ENCODE peak calls at places on chromosomes 2 and 18, in eight cellular contexts. E is IMR-90, P is endodermal cell, Z is neural crest cell, T is tibial artery, Q is RWPE2, L is mammary epithelial cell, S is endothelial cell. X is an unnamed sample.

GRCh38 chr2:100702444-100703134 is 117.3 kb upstream of the NPAS2 start:
- DNase-seq in E (no peak), P (peak), Z (no peak), T (no peak), Q (no peak), L (no peak), S (no peak), X (no peak)

GRCh38 chr2:128442891-128443302 is 124.2 kb upstream of the HS6ST1 start:
- DNase-seq in E (no peak), P (peak), Z (no peak), T (peak), Q (peak), L (no peak), S (peak), X (no peak)

GRCh38 chr2:119475225-119475856 is 43.7 kb downstream of the TMEM37 start:
- DNase-seq in E (no peak), P (peak), Z (no peak), T (no peak), Q (peak), L (no peak), S (no peak), X (no peak)

GRCh38 chr2:8418721-8419120 is 263.1 kb upstream of the ID2 start:
- DNase-seq in E (peak), P (no peak), Z (no peak), T (no peak), Q (no peak), L (no peak), S (no peak), X (no peak)

GRCh38 chr2:78721302-78722033 is 304.0 kb upstream of the REG3G start:
- DNase-seq in E (no peak), P (no peak), Z (no peak), T (no peak), Q (no peak), L (no peak), S (no peak), X (no peak)

GRCh38 chr2:180443896-180444295 is 436.8 kb upstream of the CWC22 start:
- DNase-seq in E (no peak), P (no peak), Z (no peak), T (no peak), Q (no peak), L (peak), S (no peak), X (no peak)

GRCh38 chr18:48754993-48755473 is 195.7 kb downstream of the SMAD7 start:
- DNase-seq in E (no peak), P (no peak), Z (no peak), T (no peak), Q (no peak), L (no peak), S (no peak), X (no peak)

GRCh38 chr2:230842473-230842872 is 22.3 kb upstream of the ITM2C start:
- DNase-seq in E (no peak), P (no peak), Z (no peak), T (no peak), Q (no peak), L (peak), S (no peak), X (no peak)

GRCh38 chr18:48828713-48829442 is 121.9 kb downstream of the SMAD7 start:
- DNase-seq in E (no peak), P (peak), Z (no peak), T (peak), Q (no peak), L (no peak), S (no peak), X (peak)

GRCh38 chr2:94993176-94994062 is 32.1 kb upstream of the MAL start:
- DNase-seq in E (no peak), P (no peak), Z (no peak), T (no peak), Q (no peak), L (no peak), S (no peak), X (peak)

GRCh38 chr18:36094431-36094830 is 27.1 kb upstream of the RPRD1A start:
- DNase-seq in E (no peak), P (no peak), Z (no peak), T (no peak), Q (no peak), L (no peak), S (no peak), X (no peak)

GRCh38 chr2:30969006-30969405 is 161.8 kb upstream of the CAPN13 start:
- DNase-seq in E (no peak), P (no peak), Z (no peak), T (no peak), Q (no peak), L (no peak), S (no peak), X (no peak)

GRCh38 chr18:13141209-13141608 is 77.4 kb upstream of the LDLRAD4 start:
- DNase-seq in E (no peak), P (no peak), Z (no peak), T (no peak), Q (no peak), L (no peak), S (no peak), X (no peak)

GRCh38 chr2:132550285-132550684 is 119.7 kb downstream of the LYPD1 start:
- DNase-seq in E (no peak), P (peak), Z (no peak), T (no peak), Q (no peak), L (no peak), S (no peak), X (no peak)

GRCh38 chr2:102735431-102736130 is 26.2 kb upstream of the TMEM182 start:
- DNase-seq in E (peak), P (peak), Z (no peak), T (no peak), Q (no peak), L (no peak), S (peak), X (peak)

GRCh38 chr18:3649559-3650426 is 199.8 kb downstream of the TGIF1 start:
- DNase-seq in E (peak), P (peak), Z (no peak), T (peak), Q (peak), L (peak), S (no peak), X (no peak)

GRCh38 chr2:197273485-197273884 is 37.1 kb downstream of the ANKRD44 start:
- DNase-seq in E (no peak), P (no peak), Z (no peak), T (no peak), Q (no peak), L (no peak), S (no peak), X (peak)

GRCh38 chr2:222594679-222595078 is 61.2 kb downstream of the FARSB start:
- DNase-seq in E (peak), P (no peak), Z (no peak), T (no peak), Q (no peak), L (peak), S (no peak), X (no peak)

GRCh38 chr18:2400701-2401191 is 170.6 kb downstream of the METTL4 start:
- DNase-seq in E (no peak), P (no peak), Z (no peak), T (no peak), Q (no peak), L (no peak), S (no peak), X (no peak)

GRCh38 chr2:234544659-234545611 is 48.1 kb upstream of the ARL4C start:
- DNase-seq in E (peak), P (peak), Z (peak), T (peak), Q (no peak), L (peak), S (peak), X (peak)

GRCh38 chr18:5294618-5295230 is 802 bp downstream of the ZBTB14 start:
- DNase-seq in E (peak), P (peak), Z (peak), T (peak), Q (no peak), L (peak), S (no peak), X (peak)

GRCh38 chr18:49866680-49867079 is 53.3 kb upstream of the ACAA2 start:
- DNase-seq in E (no peak), P (no peak), Z (no peak), T (no peak), Q (no peak), L (no peak), S (no peak), X (no peak)

GRCh38 chr2:96324716-96325037 is 440 bp upstream of the ITPRIPL1 start:
- DNase-seq in E (no peak), P (no peak), Z (no peak), T (no peak), Q (no peak), L (no peak), S (no peak), X (no peak)

GRCh38 chr2:235026649-235027557 is 75.1 kb downstream of the SH3BP4 start:
- DNase-seq in E (peak), P (peak), Z (no peak), T (no peak), Q (peak), L (peak), S (no peak), X (no peak)

GRCh38 chr2:197073701-197074433 is 147.4 kb upstream of the PGAP1 start:
- DNase-seq in E (no peak), P (no peak), Z (no peak), T (peak), Q (no peak), L (no peak), S (no peak), X (no peak)

GRCh38 chr2:169225906-169226305 is 136.4 kb downstream of the LRP2 start:
- DNase-seq in E (no peak), P (no peak), Z (no peak), T (no peak), Q (no peak), L (peak), S (no peak), X (no peak)

GRCh38 chr2:201358684-201359083 is 1.5 kb upstream of the FLACC1 start:
- DNase-seq in E (peak), P (no peak), Z (no peak), T (no peak), Q (no peak), L (peak), S (no peak), X (no peak)

GRCh38 chr18:72444756-72445155 is 99.4 kb downstream of the CBLN2 start:
- DNase-seq in E (no peak), P (peak), Z (no peak), T (no peak), Q (no peak), L (no peak), S (no peak), X (no peak)

GRCh38 chr2:170500770-170501169 is 214.4 kb upstream of the SP5 start:
- DNase-seq in E (peak), P (no peak), Z (no peak), T (no peak), Q (no peak), L (no peak), S (no peak), X (no peak)

DNA sequence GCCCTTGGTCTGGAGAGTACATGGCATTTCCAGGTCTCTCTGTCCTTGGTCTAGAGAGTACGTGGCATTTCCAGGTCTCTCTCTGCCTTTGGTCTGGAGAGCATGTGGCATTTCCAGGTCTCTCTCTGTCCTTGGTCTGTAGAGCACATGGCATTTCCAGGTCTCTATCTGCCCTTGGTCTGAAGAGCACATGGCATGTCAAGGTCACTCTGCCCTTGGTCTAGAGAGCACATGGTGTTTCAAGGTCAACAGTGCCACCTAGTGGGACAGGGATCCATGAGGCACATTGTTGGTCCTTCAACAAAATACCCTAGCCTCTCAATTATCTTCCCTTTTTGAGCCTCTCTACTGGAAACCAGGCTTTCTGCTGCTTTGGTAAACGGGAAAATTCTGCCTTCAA is 250.2 kb downstream of the OTX1 start:
- DNase-seq in E (no peak), P (peak), Z (no peak), T (no peak), Q (no peak), L (no peak), S (no peak), X (no peak)
- TF ChIP-seq CTCF in E (no peak), P (peak), Z (no peak), T (no peak), Q (no peak), L (no peak), S (no peak), X (no peak)

DNA sequence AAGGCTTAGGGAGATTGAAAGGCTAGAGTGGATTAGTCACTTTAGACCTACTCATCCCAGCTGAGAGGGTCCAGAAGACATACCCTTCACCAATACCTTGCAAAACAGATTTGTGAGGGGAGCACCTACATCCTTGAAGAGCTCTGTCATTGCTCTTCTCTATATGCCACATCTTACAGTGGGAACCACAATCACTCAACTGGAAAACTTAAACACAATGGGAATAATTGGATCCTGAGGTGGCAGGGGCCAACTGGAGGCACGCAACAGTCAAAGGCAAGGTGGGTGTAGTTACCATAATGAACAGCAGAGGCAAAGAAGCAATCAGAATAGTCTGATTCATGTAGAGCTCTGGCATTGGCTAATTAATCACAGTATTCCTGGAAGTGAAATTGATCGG is 35.4 kb downstream of the PDE1A start:
- DNase-seq in E (no peak), P (no peak), Z (no peak), T (no peak), Q (no peak), L (no peak), S (no peak), X (no peak)
- TF ChIP-seq CTCF in E (no peak), P (no peak), Z (no peak), T (no peak), Q (no peak), L (no peak), S (no peak), X (no peak)

DNA sequence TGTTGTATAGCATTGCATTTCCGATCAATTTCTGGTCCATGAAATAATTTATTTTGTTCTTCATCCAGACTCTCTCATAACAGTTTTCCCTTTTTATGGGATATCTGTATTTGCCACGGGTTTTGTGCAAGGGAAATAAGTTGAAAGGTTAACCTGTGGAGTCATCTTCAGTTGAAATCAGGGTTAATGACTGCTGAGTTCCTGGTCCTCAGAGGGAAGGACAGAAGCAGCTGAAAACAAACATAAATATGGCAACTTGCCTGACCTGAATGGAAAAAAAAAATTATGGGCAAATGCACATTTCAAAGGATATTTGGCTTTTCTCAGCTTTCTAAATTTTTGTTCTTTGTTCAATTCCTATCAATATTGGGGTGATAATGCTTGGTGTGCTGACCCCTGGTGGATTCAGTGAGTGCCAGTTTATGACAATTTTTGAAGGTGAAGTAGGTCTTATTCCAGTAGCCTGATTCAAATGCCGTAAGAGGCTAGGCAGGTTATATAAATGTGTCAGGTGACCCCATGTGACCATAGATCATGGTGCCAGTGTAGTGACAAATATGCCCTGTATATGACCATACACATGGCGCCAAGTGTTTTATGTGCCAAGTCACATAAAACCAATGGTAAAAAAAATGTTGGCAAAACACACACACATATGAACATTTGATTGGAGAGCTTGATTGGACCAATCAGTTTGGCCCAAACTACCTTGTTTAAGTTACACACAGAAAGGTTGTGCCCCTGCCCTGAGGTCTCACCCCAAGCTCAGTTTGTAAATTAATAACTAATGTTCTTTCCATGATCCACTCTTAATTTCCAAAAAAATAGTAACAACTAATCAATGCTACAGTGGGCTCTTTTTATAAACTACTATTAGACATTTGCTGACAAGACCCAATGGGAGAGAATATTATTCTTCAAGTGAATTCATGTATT is 47.6 kb upstream of the FAM124B start:
- DNase-seq in E (no peak), P (peak), Z (no peak), T (no peak), Q (no peak), L (peak), S (peak), X (no peak)
- TF ChIP-seq CTCF in E (peak), P (peak), Z (peak), T (peak), Q (peak), L (peak), S (peak), X (peak)

DNA sequence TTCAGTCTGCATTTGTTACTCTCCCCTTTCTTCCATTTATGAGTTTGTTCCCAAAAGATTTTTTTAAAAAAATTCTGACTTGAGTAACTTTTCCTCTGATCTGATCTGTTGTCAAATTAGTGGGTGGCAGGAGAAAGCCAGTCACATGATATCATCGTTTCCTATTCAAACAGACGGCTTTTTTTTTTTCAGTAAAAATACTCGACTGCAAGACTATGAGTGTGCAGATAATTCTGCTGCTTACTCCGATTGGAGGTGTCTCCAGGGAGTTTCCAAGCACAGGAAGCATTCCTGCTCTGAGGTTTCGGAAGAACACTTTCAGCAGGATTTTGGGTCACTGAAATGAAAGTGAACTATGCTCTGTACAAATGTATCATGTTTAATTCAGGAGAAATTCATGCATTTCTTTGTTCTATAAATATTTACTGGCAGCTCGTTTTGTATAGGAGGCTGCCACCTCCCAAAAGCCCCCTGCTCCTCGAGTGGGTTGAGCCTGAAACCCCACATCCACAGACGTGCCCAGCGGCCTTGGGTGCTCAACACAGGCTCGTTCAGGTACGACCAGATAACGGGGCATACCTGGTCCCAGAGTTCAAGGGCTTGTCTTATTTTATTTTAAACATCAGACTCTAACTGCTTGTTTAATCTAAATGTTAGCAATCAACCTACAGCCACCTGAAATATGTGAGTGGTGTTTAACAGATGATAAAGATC is 126.9 kb upstream of the ZNF516 start:
- DNase-seq in E (peak), P (no peak), Z (no peak), T (peak), Q (no peak), L (peak), S (no peak), X (no peak)
- TF ChIP-seq CTCF in E (no peak), P (no peak), Z (no peak), T (no peak), Q (no peak), L (no peak), S (no peak), X (no peak)

DNA sequence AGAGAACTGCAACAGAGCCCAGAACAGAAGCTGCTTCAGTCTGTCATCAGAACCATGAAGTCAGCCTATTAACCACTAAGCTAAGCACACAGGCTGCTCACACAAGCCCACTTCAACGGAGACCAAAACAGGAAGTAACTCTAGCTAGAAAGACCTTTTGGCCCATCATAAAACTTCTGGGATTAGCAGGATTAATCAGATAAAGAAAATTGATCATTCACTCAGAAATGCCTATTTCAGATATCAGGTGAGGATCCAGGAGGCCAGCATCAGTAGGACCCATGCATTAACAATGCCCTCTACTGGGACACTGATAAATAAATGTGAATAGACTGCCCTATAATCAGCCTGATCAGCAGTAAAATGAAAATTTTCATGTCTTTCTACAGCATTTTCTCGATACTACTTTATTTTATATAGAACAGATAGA is 101.4 kb downstream of the WDPCP start:
- DNase-seq in E (no peak), P (no peak), Z (no peak), T (no peak), Q (no peak), L (no peak), S (no peak), X (no peak)
- TF ChIP-seq CTCF in E (no peak), P (peak), Z (no peak), T (no peak), Q (peak), L (no peak), S (no peak), X (no peak)

DNA sequence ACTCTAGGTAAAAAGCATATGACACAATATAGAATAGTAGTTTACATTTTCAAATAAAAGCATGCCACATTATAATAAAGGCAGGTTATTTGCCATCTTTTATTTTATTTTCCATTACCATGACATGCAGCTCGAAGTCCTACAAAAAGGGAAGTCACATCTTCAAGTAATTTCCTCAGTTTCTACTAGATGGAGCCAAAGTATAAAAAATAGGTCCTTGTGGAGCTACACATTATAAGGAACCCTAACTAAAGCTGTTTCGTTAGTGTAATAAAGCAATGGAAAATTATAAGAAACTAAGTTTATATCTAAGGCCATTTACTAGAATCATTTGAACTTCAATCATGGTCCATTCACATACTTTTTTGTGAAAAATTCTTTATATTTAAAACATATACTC is 674.5 kb downstream of the KCNJ3 start:
- DNase-seq in E (no peak), P (no peak), Z (no peak), T (no peak), Q (no peak), L (peak), S (no peak), X (no peak)
- TF ChIP-seq CTCF in E (no peak), P (peak), Z (peak), T (no peak), Q (peak), L (no peak), S (no peak), X (no peak)

X was measured in glutamatergic neuron.